ENCODE peak calls at places on chromosomes 5 and 9, in nine cellular contexts. M is IMR-90; S is sigmoid colon; E is CD8-positive, alpha-beta T cell; V is neural progenitor cell; Y is cardiac muscle cell; J is PC-9; Q is adrenal gland; H is A549. I is an unnamed sample.

GRCh38 chr5:128100860-128101557 is 17.4 kb downstream of the SLC12A2 start:
- DNase-seq in M (no peak), S (no peak), E (no peak), V (no peak), Y (peak), J (no peak), Q (no peak), H (no peak), I (no peak)

GRCh38 chr9:136543830-136544548 is 1.9 kb downstream of the NOTCH1 start:
- DNase-seq in M (no peak), S (peak), E (no peak), V (no peak), Y (no peak), J (no peak), Q (no peak), H (no peak), I (no peak)

GRCh38 chr5:147427784-147428401 is 82.0 kb downstream of the DPYSL3 start:
- DNase-seq in M (peak), S (no peak), E (no peak), V (no peak), Y (no peak), J (no peak), Q (peak), H (no peak), I (peak)

GRCh38 chr9:115369322-115369957 is 251.5 kb upstream of the TNC start:
- DNase-seq in M (peak), S (no peak), E (no peak), V (no peak), Y (no peak), J (no peak), Q (no peak), H (no peak), I (peak)

GRCh38 chr5:166251786-166252185 is 2039.7 kb upstream of the WWC1 start:
- DNase-seq in M (no peak), S (no peak), E (no peak), V (no peak), Y (no peak), J (no peak), Q (no peak), H (no peak), I (no peak)

GRCh38 chr9:15211160-15211993 is 95.6 kb downstream of the TTC39B start:
- DNase-seq in M (peak), S (peak), E (peak), V (peak), Y (peak), J (peak), Q (peak), H (peak), I (peak)

GRCh38 chr5:24642022-24642421 is 2.8 kb downstream of the CDH10 start:
- DNase-seq in M (peak), S (no peak), E (no peak), V (peak), Y (peak), J (no peak), Q (no peak), H (no peak), I (peak)

GRCh38 chr9:93084471-93084881 is 11.5 kb upstream of the CARD19 start:
- DNase-seq in M (no peak), S (peak), E (peak), V (no peak), Y (no peak), J (no peak), Q (peak), H (no peak), I (no peak)

GRCh38 chr9:120901704-120902103 is 24.7 kb upstream of the PHF19 start:
- DNase-seq in M (no peak), S (no peak), E (no peak), V (no peak), Y (no peak), J (no peak), Q (no peak), H (no peak), I (no peak)

GRCh38 chr5:147887026-147887627 is 8.6 kb downstream of the SCGB3A2 start:
- DNase-seq in M (peak), S (no peak), E (no peak), V (peak), Y (peak), J (peak), Q (no peak), H (peak), I (peak)

GRCh38 chr9:36148652-36149051 is 12.1 kb downstream of the GLIPR2 start:
- DNase-seq in M (peak), S (peak), E (peak), V (no peak), Y (no peak), J (peak), Q (peak), H (peak), I (peak)

GRCh38 chr5:141330299-141331080 is at the start of gene PCDHGA1:
- DNase-seq in M (peak), S (no peak), E (no peak), V (peak), Y (no peak), J (no peak), Q (no peak), H (peak), I (peak)

GRCh38 chr9:34446468-34446891 is 11.9 kb downstream of the FAM219A start:
- DNase-seq in M (peak), S (no peak), E (peak), V (no peak), Y (no peak), J (no peak), Q (no peak), H (no peak), I (peak)

GRCh38 chr5:2888520-2889060 is 137.1 kb upstream of the IRX2 start:
- DNase-seq in M (no peak), S (no peak), E (peak), V (no peak), Y (no peak), J (no peak), Q (no peak), H (no peak), I (no peak)

GRCh38 chr9:133429641-133430161 is 7.5 kb downstream of the ADAMTS13 start:
- DNase-seq in M (peak), S (no peak), E (no peak), V (peak), Y (peak), J (no peak), Q (no peak), H (peak), I (peak)

GRCh38 chr9:137678202-137678601 is 59.4 kb downstream of the EHMT1 start:
- DNase-seq in M (no peak), S (no peak), E (no peak), V (no peak), Y (no peak), J (no peak), Q (no peak), H (no peak), I (no peak)

GRCh38 chr9:106065579-106066214 is 371.4 kb downstream of the TMEM38B start:
- DNase-seq in M (no peak), S (no peak), E (no peak), V (no peak), Y (peak), J (no peak), Q (no peak), H (no peak), I (no peak)

GRCh38 chr9:21988056-21988990 is 5.9 kb downstream of the CDKN2A start:
- DNase-seq in M (no peak), S (no peak), E (no peak), V (no peak), Y (no peak), J (no peak), Q (no peak), H (no peak), I (no peak)

GRCh38 chr5:148563021-148563420 is 91.3 kb downstream of the HTR4 start:
- DNase-seq in M (no peak), S (no peak), E (no peak), V (no peak), Y (no peak), J (no peak), Q (no peak), H (no peak), I (no peak)

GRCh38 chr9:125663127-125663526 is 43.9 kb downstream of the MAPKAP1 start:
- DNase-seq in M (peak), S (no peak), E (no peak), V (no peak), Y (no peak), J (peak), Q (no peak), H (peak), I (peak)

GRCh38 chr9:96064838-96065481 is 189.5 kb downstream of the ERCC6L2 start:
- DNase-seq in M (no peak), S (no peak), E (no peak), V (no peak), Y (no peak), J (no peak), Q (no peak), H (no peak), I (no peak)

GRCh38 chr5:118208031-118208453 is 780.3 kb downstream of the DTWD2 start:
- DNase-seq in M (no peak), S (no peak), E (no peak), V (no peak), Y (no peak), J (no peak), Q (no peak), H (no peak), I (no peak)

GRCh38 chr9:72586388-72587160 is 65.2 kb downstream of the TMC1 start:
- DNase-seq in M (peak), S (no peak), E (peak), V (no peak), Y (no peak), J (peak), Q (peak), H (peak), I (peak)

GRCh38 chr5:10557747-10558295 is 6.0 kb upstream of the ANKRD33B start:
- DNase-seq in M (no peak), S (peak), E (no peak), V (no peak), Y (no peak), J (no peak), Q (no peak), H (peak), I (no peak)

GRCh38 chr5:173963107-173963506 is 25.9 kb upstream of the C5orf47 start:
- DNase-seq in M (peak), S (no peak), E (no peak), V (no peak), Y (no peak), J (peak), Q (peak), H (peak), I (peak)

GRCh38 chr5:69211200-69211599 is 21.8 kb downstream of the CENPH start:
- DNase-seq in M (no peak), S (no peak), E (no peak), V (no peak), Y (no peak), J (no peak), Q (no peak), H (no peak), I (no peak)

GRCh38 chr5:38843665-38844064 is 2.1 kb upstream of the OSMR start:
- DNase-seq in M (no peak), S (no peak), E (no peak), V (no peak), Y (no peak), J (no peak), Q (no peak), H (no peak), I (no peak)

GRCh38 chr5:154523104-154523503 is 45.1 kb upstream of the HAND1 start:
- DNase-seq in M (no peak), S (no peak), E (no peak), V (no peak), Y (no peak), J (no peak), Q (no peak), H (no peak), I (no peak)

GRCh38 chr5:53023969-53024368 is 34.8 kb downstream of the ITGA2 start:
- DNase-seq in M (peak), S (no peak), E (no peak), V (no peak), Y (no peak), J (peak), Q (peak), H (no peak), I (peak)

GRCh38 chr9:16329699-16330113 is 540.8 kb downstream of the BNC2 start:
- DNase-seq in M (peak), S (no peak), E (no peak), V (no peak), Y (no peak), J (no peak), Q (no peak), H (no peak), I (peak)

GRCh38 chr5:168877132-168877895 is 298.1 kb upstream of the PANK3 start:
- DNase-seq in M (no peak), S (no peak), E (no peak), V (peak), Y (no peak), J (no peak), Q (no peak), H (no peak), I (no peak)

GRCh38 chr5:139137703-139138102 is 60.5 kb downstream of the SIL1 start:
- DNase-seq in M (peak), S (no peak), E (no peak), V (peak), Y (peak), J (no peak), Q (peak), H (no peak), I (peak)
- TF ChIP-seq CTCF in M (peak), S (no peak), E (no peak), V (peak), Y (peak), J (no peak), Q (no peak), H (peak), I (peak)

GRCh38 chr9:94111446-94111845 is 27.2 kb downstream of the PTPDC1 start:
- DNase-seq in M (peak), S (no peak), E (no peak), V (no peak), Y (no peak), J (no peak), Q (no peak), H (no peak), I (no peak)

GRCh38 chr9:94110821-94111252 is 26.6 kb downstream of the PTPDC1 start:
- DNase-seq in M (peak), S (no peak), E (no peak), V (no peak), Y (no peak), J (no peak), Q (no peak), H (no peak), I (peak)

GRCh38 chr9:94108584-94108983 is 24.3 kb downstream of the PTPDC1 start:
- DNase-seq in M (peak), S (no peak), E (no peak), V (no peak), Y (no peak), J (no peak), Q (no peak), H (no peak), I (no peak)

DNA sequence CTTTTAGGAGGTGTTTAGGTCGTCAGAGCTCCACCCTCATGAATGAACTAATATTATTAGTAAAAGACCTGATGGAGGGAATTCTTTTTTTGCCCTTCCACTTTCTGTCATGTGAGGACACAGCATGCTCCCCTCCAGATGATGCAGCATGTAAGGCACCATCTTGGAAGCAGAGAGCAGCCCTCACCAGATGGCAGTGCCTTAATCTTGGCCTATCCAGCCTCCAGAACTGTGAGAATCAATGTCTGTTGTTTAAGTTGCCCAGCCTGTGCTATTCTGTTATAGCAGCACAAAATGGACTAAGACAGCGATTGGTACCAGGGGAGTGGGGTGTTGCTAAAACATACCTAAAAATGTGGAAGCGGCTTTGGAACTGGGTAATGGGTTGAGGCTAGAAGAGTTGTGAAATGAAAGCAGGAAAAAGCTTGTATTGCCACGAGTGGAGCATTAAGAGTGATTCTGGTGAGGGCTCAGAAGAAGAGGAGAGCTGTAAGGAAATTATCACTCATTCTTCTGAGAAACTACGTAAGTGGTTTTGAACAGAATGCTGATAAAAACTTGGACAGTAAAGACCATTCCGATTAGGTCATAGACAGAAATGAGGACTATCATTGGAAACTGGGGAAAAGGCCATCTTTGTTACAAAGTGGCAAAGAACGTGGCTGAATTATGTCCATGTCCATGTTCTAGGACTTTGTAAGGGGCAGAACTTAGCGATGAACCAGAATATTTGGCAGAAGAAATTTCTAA is 28.6 kb downstream of the PTPDC1 start:
- DNase-seq in M (no peak), S (no peak), E (no peak), V (no peak), Y (no peak), J (no peak), Q (no peak), H (no peak), I (no peak)
- H3K27ac ChIP-seq in M (no peak), S (no peak), E (no peak), V (no peak), Y (no peak), J (no peak), Q (no peak), H (no peak), I (no peak)

DNA sequence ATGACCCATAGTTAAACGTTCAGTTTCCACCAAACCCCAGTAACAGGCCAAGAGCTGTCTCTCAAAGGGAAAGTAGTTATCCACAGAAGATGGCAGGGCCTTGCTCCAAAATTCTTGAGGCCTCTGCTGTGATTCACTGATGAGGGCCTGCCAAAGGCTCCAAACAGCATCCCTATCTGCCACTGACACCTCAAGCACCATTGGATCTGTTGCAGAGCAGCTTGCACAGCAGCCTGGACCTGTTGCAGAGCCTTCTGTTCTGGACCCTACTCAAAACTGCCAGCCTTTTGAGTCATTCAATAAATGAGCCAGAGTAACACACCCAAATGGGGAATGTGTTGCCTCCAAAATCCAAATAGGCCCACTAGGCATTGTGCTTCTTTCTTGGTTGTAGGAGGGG is 741.5 kb upstream of the RGMB start:
- DNase-seq in M (peak), S (no peak), E (no peak), V (no peak), Y (no peak), J (no peak), Q (no peak), H (no peak), I (no peak)
- H3K4me3 ChIP-seq in M (no peak), S (no peak), E (no peak), V (no peak), Y (no peak), J (no peak), Q (no peak), H (no peak), I (no peak)

GRCh38 chr5:77846422-77847128 is 70.4 kb upstream of the TBCA start:
- DNase-seq in M (no peak), S (no peak), E (no peak), V (peak), Y (no peak), J (no peak), Q (no peak), H (no peak), I (no peak)

GRCh38 chr5:77842247-77842646 is 66.1 kb upstream of the TBCA start:
- DNase-seq in M (no peak), S (no peak), E (no peak), V (no peak), Y (no peak), J (no peak), Q (no peak), H (no peak), I (no peak)

GRCh38 chr5:77845273-77845646 is 69.1 kb upstream of the TBCA start:
- DNase-seq in M (no peak), S (no peak), E (no peak), V (no peak), Y (no peak), J (no peak), Q (no peak), H (no peak), I (no peak)

GRCh38 chr5:77843570-77844407 is 67.7 kb upstream of the TBCA start:
- DNase-seq in M (no peak), S (no peak), E (no peak), V (peak), Y (peak), J (no peak), Q (no peak), H (no peak), I (no peak)

DNA sequence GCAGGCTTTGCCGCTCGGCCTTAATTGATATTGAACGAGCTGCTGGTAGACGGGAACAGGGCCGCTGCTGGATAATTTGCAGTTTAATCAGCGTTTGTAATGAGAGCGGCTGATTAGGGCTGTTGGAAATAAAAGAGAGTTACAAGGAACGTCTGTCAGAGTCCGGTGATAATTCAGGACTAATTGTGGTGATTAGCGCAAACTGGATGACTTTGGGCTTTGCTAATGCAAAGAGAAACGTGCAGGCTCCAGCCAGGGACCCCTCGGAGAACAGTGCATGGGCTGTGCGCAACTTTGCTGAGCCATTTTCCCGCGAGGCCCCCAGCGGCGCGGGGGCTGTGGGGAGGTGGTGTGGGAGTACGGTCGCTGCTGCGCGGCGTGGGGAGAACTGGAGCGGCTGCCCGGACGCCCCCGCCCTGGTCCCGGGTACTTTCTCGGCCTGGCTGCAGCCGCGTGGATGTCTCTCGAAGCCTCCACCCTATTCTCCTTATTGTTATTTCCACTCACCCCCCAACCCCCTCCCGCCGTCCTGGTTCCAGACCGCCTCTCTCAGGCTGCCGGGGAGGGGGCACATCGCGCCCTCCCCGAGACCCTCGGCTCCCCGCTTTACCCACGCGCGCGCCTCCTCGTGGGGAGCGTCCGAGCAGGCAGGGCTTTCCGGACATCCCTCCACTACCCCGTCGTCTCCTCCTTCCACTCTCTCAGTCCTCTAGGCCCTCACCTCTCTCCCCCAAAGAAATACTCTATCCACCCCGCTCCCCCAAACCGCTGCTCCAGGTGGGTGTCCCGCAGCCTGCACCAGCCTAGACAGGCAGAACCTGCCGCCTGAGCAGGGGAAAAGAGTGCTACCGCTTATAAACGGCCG is 68.5 kb upstream of the TBCA start:
- DNase-seq in M (no peak), S (no peak), E (no peak), V (peak), Y (peak), J (no peak), Q (no peak), H (no peak), I (no peak)
- TF ChIP-seq CTCF in M (no peak), S (no peak), E (no peak), V (no peak), Y (peak), J (no peak), Q (no peak), H (no peak), I (peak)

GRCh38 chr5:170753311-170753710 is 30.2 kb upstream of the GABRP start:
- DNase-seq in M (no peak), S (no peak), E (no peak), V (no peak), Y (no peak), J (peak), Q (no peak), H (no peak), I (no peak)

GRCh38 chr5:170757669-170758068 is 25.9 kb upstream of the GABRP start:
- DNase-seq in M (no peak), S (no peak), E (no peak), V (no peak), Y (no peak), J (no peak), Q (no peak), H (no peak), I (no peak)

GRCh38 chr5:170758481-170758880 is 25.0 kb upstream of the GABRP start:
- DNase-seq in M (no peak), S (no peak), E (no peak), V (no peak), Y (no peak), J (no peak), Q (no peak), H (no peak), I (no peak)

GRCh38 chr5:170757182-170757601 is 26.3 kb upstream of the GABRP start:
- DNase-seq in M (peak), S (no peak), E (no peak), V (no peak), Y (no peak), J (peak), Q (no peak), H (peak), I (peak)

GRCh38 chr5:170755679-170756456 is 27.7 kb upstream of the GABRP start:
- DNase-seq in M (no peak), S (no peak), E (no peak), V (no peak), Y (no peak), J (peak), Q (no peak), H (no peak), I (no peak)
- H3K27ac ChIP-seq in M (no peak), S (peak), E (no peak), V (no peak), Y (no peak), J (peak), Q (no peak), H (no peak), I (no peak)